ENCODE peak calls at places on chromosomes 6 and 20, in four cellular contexts. Z, J, N and D are unnamed samples. For H3K36me3, the result is how much of the 10 kb centered on the place peaks cover.

GRCh38 chr6:42390228-42390934 is 61.3 kb downstream of the TRERF1 start:
- DNase-seq in Z (no peak), J (peak), N (no peak), D (peak)

GRCh38 chr6:108947114-108947854 is 99.1 kb downstream of the ARMC2 start:
- DNase-seq in Z (no peak), J (no peak), N (no peak), D (no peak)

GRCh38 chr20:50187403-50188051 is 3.1 kb upstream of the CEBPB start:
- DNase-seq in Z (no peak), J (no peak), N (no peak), D (no peak)

GRCh38 chr6:47042238-47042843 is at the start of gene ADGRF1:
- DNase-seq in Z (no peak), J (no peak), N (no peak), D (no peak)

GRCh38 chr6:35048031-35048613 is 93.0 kb downstream of the TCP11 start:
- DNase-seq in Z (no peak), J (no peak), N (peak), D (no peak)

GRCh38 chr6:13205106-13205505 is 123.2 kb downstream of the TBC1D7 start:
- DNase-seq in Z (no peak), J (no peak), N (no peak), D (no peak)

GRCh38 chr6:89965441-89966249 is 71.4 kb downstream of the GJA10 start:
- DNase-seq in Z (no peak), J (no peak), N (no peak), D (no peak)

GRCh38 chr20:17662333-17663039 is 19.6 kb downstream of the RRBP1 start:
- DNase-seq in Z (no peak), J (no peak), N (no peak), D (no peak)

GRCh38 chr6:156789081-156789943 is 12.1 kb downstream of the ARID1B start:
- DNase-seq in Z (no peak), J (no peak), N (no peak), D (no peak)

GRCh38 chr6:75296811-75297779 is 12.5 kb upstream of the TMEM30A start:
- DNase-seq in Z (no peak), J (peak), N (no peak), D (peak)

GRCh38 chr6:128731249-128732165 is 151.4 kb upstream of the LAMA2 start:
- DNase-seq in Z (no peak), J (peak), N (no peak), D (no peak)

GRCh38 chr6:39821739-39822532 is 29.8 kb downstream of the DAAM2 start:
- DNase-seq in Z (no peak), J (no peak), N (peak), D (no peak)

GRCh38 chr6:21751608-21752007 is 158.1 kb downstream of the SOX4 start:
- DNase-seq in Z (no peak), J (no peak), N (no peak), D (no peak)

DNA sequence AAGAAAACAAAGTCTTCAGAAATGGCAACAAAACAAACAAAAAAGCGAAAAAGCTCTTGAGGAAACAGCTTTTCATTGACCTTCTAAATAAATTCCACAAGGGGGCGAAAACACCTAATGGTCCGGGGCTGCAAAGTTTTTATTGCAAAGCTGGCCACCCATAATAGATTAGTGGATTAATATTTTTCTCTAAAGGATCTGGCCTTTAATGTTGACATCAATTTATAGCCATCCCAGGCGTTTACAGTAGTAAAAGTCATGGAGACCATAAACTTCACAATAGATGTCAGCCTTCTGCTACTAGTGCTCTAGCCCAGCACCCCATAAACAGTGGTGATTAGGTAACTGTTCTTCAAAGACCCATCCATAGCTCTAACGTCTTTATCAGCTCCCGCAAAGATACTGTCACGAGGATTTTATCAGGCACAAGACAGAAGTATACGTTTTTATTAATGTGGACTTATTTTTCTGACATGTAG is 4.8 kb downstream of the CITED2 start:
- DNase-seq in Z (no peak), J (peak), N (no peak), D (no peak)
- H3K4me3 ChIP-seq in Z (peak), J (peak), N (peak), D (no peak)

GRCh38 chr20:10649080-10649816 is 24.6 kb downstream of the JAG1 start:
- DNase-seq in Z (no peak), J (no peak), N (no peak), D (no peak)
- H3K36me3 ChIP-seq in Z (under half), J (under half), N (half or more), D (under half)

DNA sequence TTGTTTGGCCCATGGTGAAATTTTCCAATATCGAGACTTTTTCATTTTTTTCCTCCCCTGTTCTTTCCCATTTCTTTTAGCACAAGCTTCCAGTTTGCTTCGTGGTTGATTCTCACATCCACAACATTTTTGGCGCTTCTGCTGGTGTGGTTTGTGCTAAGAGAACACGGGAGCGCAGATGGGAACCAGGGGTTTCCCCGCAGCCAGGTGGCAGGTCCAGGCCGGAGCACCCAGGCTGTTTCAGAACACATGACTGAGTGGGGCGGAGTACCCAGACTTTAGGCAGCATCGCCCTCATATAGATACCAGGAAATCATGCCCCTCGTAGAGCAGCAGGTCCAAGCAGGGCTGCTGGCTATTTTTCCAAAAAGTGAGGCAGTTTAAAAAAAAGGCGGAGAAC is 58.0 kb downstream of the SYTL3 start:
- DNase-seq in Z (no peak), J (no peak), N (peak), D (no peak)
- H3K4me3 ChIP-seq in Z (no peak), J (no peak), N (peak), D (no peak)

DNA sequence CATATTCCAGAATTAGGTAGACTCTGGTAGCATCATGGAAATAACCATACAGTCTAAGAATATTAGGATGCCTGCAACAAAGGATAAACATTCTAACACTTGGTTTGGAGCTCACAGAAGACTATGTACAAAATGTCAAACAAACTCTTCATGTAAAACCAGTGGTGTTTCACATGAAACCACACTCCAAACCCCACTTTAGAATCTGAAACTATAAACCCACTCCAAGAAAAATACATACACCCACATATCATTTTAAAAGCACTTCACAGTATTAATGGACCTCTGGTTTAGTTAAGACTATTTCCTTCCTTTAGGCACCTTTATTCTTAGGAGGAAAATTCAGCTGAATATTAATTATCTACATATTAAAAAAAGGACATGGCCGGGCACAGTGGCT is 10.5 kb downstream of the AURKA start:
- DNase-seq in Z (no peak), J (no peak), N (no peak), D (no peak)
- H3K36me3 ChIP-seq in Z (under half), J (under half), N (under half), D (under half)

GRCh38 chr6:28794175-28795002 is 129.4 kb downstream of the TRIM27 start:
- DNase-seq in Z (no peak), J (no peak), N (no peak), D (no peak)

GRCh38 chr6:28789553-28790083 is 134.2 kb downstream of the TRIM27 start:
- DNase-seq in Z (no peak), J (no peak), N (no peak), D (peak)

GRCh38 chr6:28785962-28786679 is 137.7 kb downstream of the TRIM27 start:
- DNase-seq in Z (no peak), J (no peak), N (no peak), D (no peak)

GRCh38 chr6:28791002-28791383 is 132.8 kb downstream of the TRIM27 start:
- DNase-seq in Z (no peak), J (no peak), N (no peak), D (no peak)
- H3K4me3 ChIP-seq in Z (no peak), J (no peak), N (no peak), D (no peak)